ENCODE peak calls at places on chromosomes 4 and X, in nine cellular contexts. K is breast epithelium, Y is HCT116, D is heart left ventricle, E is A549, Q is K562, N is Peyer's patch, Z is uterus, T is upper lobe of left lung. I is an unnamed sample.

GRCh38 chrX:115261148-115261547 is 27.3 kb upstream of the LRCH2 start:
- DNase-seq in Y (no peak), D (no peak), N (no peak), Q (no peak), K (no peak), Z (no peak), E (no peak), T (no peak), I (no peak)

GRCh38 chr4:124953059-124953850 is 240.7 kb upstream of the ANKRD50 start:
- DNase-seq in E (no peak), Y (no peak), Z (no peak), K (no peak), N (no peak), T (no peak), Q (no peak), D (no peak), I (no peak)

GRCh38 chrX:147226801-147227200 is 412.3 kb upstream of the CXorf51A start:
- DNase-seq in Y (no peak), Q (no peak), T (no peak), K (no peak), E (no peak), Z (no peak), D (no peak), N (no peak), I (no peak)

GRCh38 chr4:8695237-8696219 is 103.0 kb downstream of the CPZ start:
- DNase-seq in E (no peak), Q (no peak), D (no peak), Y (no peak), Z (peak; percentile 1), N (peak; percentile 27), K (no peak), T (peak; percentile 40), I (no peak)

GRCh38 chrX:10189317-10190268 is 32.8 kb downstream of the CLCN4 start:
- DNase-seq in N (peak; percentile 91), D (peak; percentile 68), Q (peak; percentile 66), E (peak; percentile 70), K (peak; percentile 56), Y (peak; percentile 51), Z (peak; percentile 78), T (no peak), I (peak; percentile 81)

GRCh38 chr4:106594291-106594952 is 225.8 kb upstream of the GIMD1 start:
- DNase-seq in Z (no peak), E (no peak), N (no peak), T (no peak), Y (no peak), Q (no peak), D (no peak), K (no peak), I (no peak)

GRCh38 chr4:81369898-81370297 is 101.8 kb downstream of the RASGEF1B start:
- DNase-seq in D (no peak), T (no peak), E (no peak), K (no peak), N (no peak), Q (no peak), Y (no peak), Z (no peak), I (no peak)

GRCh38 chr4:164880489-164881262 is 3.7 kb downstream of the APELA start:
- DNase-seq in D (no peak), Q (no peak), Z (no peak), E (no peak), T (no peak), K (no peak), N (no peak), Y (no peak), I (no peak)

GRCh38 chr4:55397521-55398321 is 2.0 kb downstream of the TMEM165 start:
- DNase-seq in N (no peak), D (no peak), E (no peak), Y (no peak), Z (no peak), K (no peak), Q (no peak), T (no peak), I (no peak)

GRCh38 chrX:150989420-150989819 is 6.3 kb downstream of the HMGB3 start:
- DNase-seq in D (no peak), K (no peak), E (no peak), N (no peak), T (no peak), Z (no peak), Y (no peak), Q (no peak), I (no peak)

GRCh38 chrX:150990910-150991309 is 7.8 kb downstream of the HMGB3 start:
- DNase-seq in K (no peak), T (no peak), D (no peak), Y (no peak), N (no peak), E (no peak), Z (no peak), Q (no peak), I (peak; percentile 34)
- TF ChIP-seq POLR2A in K (no peak), T (no peak), D (no peak), Y (no peak), N (no peak), E (no peak), Z (no peak), Q (no peak), I (no peak)

GRCh38 chrX:40173662-40174593 is 76.2 kb upstream of the BCOR start:
- DNase-seq in K (no peak), T (peak; percentile 62), Z (peak; percentile 37), E (no peak), Q (peak; percentile 22), Y (peak; percentile 72), D (no peak), N (peak; percentile 73), I (peak; percentile 73)
- H3K4me3 ChIP-seq in K (peak overlapping the region; percentile 76), T (peak overlapping the region; percentile 62), Z (no peak overlapping the region), E (no peak overlapping the region), Q (peak overlapping the region; percentile 48), Y (peak overlapping the region; percentile 60), D (no peak overlapping the region), N (peak overlapping the region; percentile 62), I (no peak overlapping the region)

GRCh38 chrX:37846934-37847732 is at the start of gene DYNLT3:
- DNase-seq in Y (peak; percentile 76), N (peak; percentile 93), D (peak; percentile 85), K (peak; percentile 55), E (peak; percentile 35), Q (peak; percentile 74), T (peak; percentile 95), Z (peak; percentile 74), I (peak; percentile 87)
- TF ChIP-seq POLR2A in Y (no peak), N (peak; percentile 64), D (peak; percentile 46), K (peak; percentile 45), E (no peak), Q (peak; percentile 42), T (peak; percentile 85), Z (peak; percentile 82), I (peak; percentile 91)

GRCh38 chr4:22634541-22635181 is 58.1 kb upstream of the GBA3 start:
- DNase-seq in D (no peak), Q (no peak), Y (no peak), K (no peak), E (no peak), N (no peak), Z (no peak), T (peak; percentile 84), I (no peak)
- H3K4me3 ChIP-seq in D (no peak overlapping the region), Q (no peak overlapping the region), Y (no peak overlapping the region), K (no peak overlapping the region), E (no peak overlapping the region), N (no peak overlapping the region), Z (no peak overlapping the region), T (no peak overlapping the region), I (no peak overlapping the region)

GRCh38 chr4:53376900-53377299 is 541 bp upstream of the FIP1L1 start:
- DNase-seq in Y (no peak), Q (no peak), D (no peak), Z (no peak), E (no peak), K (no peak), N (no peak), T (no peak), I (no peak)

GRCh38 chr4:53374777-53375258 is 2.6 kb upstream of the FIP1L1 start:
- DNase-seq in Z (no peak), Y (no peak), E (no peak), D (no peak), T (no peak), Q (no peak), K (no peak), N (no peak), I (no peak)

GRCh38 chr4:53380221-53380620 is 2.8 kb downstream of the FIP1L1 start:
- DNase-seq in T (no peak), Y (no peak), Z (no peak), D (no peak), E (no peak), K (no peak), Q (no peak), N (no peak), I (no peak)

GRCh38 chr4:53378171-53378482 is 686 bp downstream of the FIP1L1 start:
- DNase-seq in T (no peak), E (no peak), Q (no peak), N (no peak), D (no peak), Y (no peak), Z (no peak), K (no peak), I (no peak)

DNA sequence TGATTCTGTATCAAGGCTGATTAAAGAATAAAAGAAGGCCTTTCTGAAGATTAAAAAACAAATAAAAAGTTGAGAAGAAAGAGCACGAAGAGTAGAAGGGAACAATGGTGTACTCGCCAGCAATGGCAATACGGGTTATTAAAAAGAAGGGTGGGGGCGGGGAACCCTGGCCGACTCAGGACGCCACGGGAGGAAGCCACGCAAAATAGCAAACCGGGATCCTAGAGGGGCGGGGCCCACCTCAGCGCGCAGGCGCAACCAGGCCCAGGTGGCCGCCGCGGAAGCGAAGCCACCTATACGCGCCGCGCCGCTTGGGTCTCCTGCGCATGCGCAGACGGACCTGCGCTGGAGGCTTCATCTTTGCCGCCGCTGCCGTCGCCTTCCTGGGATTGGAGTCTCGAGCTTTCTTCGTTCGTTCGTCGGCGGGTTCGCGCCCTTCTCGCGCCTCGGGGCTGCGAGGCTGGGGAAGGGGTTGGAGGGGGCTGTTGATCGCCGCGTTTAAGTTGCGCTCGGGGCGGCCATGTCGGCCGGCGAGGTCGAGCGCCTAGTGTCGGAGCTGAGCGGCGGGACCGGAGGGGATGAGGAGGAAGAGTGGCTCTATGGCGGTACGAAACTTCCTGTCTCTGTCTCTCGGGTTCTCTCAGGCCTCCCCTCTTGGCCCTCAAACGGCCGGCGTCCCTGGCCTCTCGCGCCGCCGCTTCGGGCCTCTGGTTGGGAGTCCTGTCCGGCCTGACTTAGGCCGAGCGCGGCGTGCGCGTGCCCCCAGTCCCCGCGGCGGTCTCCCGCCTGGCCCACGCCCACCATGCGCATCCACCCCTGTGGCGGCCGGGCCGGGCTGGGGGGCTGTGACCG is at the start of gene FIP1L1:
- DNase-seq in Z (peak; percentile 96), Q (peak; percentile 97), N (peak; percentile 99), D (peak; percentile 96), K (peak; percentile 94), E (peak; percentile 66), Y (peak; percentile 88), T (peak; percentile 99), I (peak; percentile 95)
- TF ChIP-seq POLR2A in Z (peak; percentile 89), Q (peak; percentile 91), N (peak; percentile 52), D (no peak), K (peak; percentile 78), E (peak; percentile 78), Y (peak; percentile 76), T (peak; percentile 87), I (peak; percentile 86)

I was measured in adrenal gland.